ENCODE peak calls at places on chromosomes 4 and X, in seven cellular contexts. One of them, this sample, is unnamed.

GRCh38 chr4:74376888-74377483 is 12.0 kb downstream of the EREG start:
- DNase-seq in AG04450: no peak
- DNase-seq in heart right ventricle: no peak
- DNase-seq in cardiac muscle cell: peak
- DNase-seq in transverse colon: no peak
- DNase-seq in mesendoderm: peak
- DNase-seq in epithelial cell of esophagus: peak
- DNase-seq in this sample: no peak

GRCh38 chr4:122652379-122652778 is 31.5 kb upstream of the IL21 start:
- DNase-seq in cardiac muscle cell: peak
- DNase-seq in AG04450: peak
- DNase-seq in transverse colon: peak
- DNase-seq in heart right ventricle: no peak
- DNase-seq in mesendoderm: peak
- DNase-seq in epithelial cell of esophagus: peak
- DNase-seq in this sample: peak

GRCh38 chr4:2322227-2322626 is 60.3 kb upstream of the MXD4 start:
- DNase-seq in epithelial cell of esophagus: no peak
- DNase-seq in cardiac muscle cell: no peak
- DNase-seq in transverse colon: no peak
- DNase-seq in heart right ventricle: no peak
- DNase-seq in mesendoderm: no peak
- DNase-seq in AG04450: no peak
- DNase-seq in this sample: no peak

GRCh38 chr4:54100607-54101189 is 735 bp downstream of the GSX2 start:
- DNase-seq in heart right ventricle: peak
- DNase-seq in transverse colon: no peak
- DNase-seq in cardiac muscle cell: no peak
- DNase-seq in mesendoderm: no peak
- DNase-seq in AG04450: no peak
- DNase-seq in epithelial cell of esophagus: no peak
- DNase-seq in this sample: no peak

GRCh38 chr4:71711985-71712348 is 71.9 kb downstream of the GC start:
- DNase-seq in heart right ventricle: no peak
- DNase-seq in mesendoderm: no peak
- DNase-seq in transverse colon: no peak
- DNase-seq in cardiac muscle cell: peak
- DNase-seq in epithelial cell of esophagus: peak
- DNase-seq in AG04450: no peak
- DNase-seq in this sample: no peak

GRCh38 chrX:84162401-84162800 is 25.6 kb downstream of the RPS6KA6 start:
- DNase-seq in AG04450: no peak
- DNase-seq in mesendoderm: no peak
- DNase-seq in epithelial cell of esophagus: no peak
- DNase-seq in transverse colon: no peak
- DNase-seq in cardiac muscle cell: no peak
- DNase-seq in heart right ventricle: no peak
- DNase-seq in this sample: no peak

GRCh38 chr4:169439244-169439643 is 168.5 kb upstream of the SH3RF1 start:
- DNase-seq in AG04450: no peak
- DNase-seq in cardiac muscle cell: peak
- DNase-seq in mesendoderm: no peak
- DNase-seq in epithelial cell of esophagus: no peak
- DNase-seq in transverse colon: no peak
- DNase-seq in heart right ventricle: no peak
- DNase-seq in this sample: no peak

GRCh38 chr4:68950033-68950432 is 1.6 kb downstream of the UGT2A3 start:
- DNase-seq in heart right ventricle: no peak
- DNase-seq in cardiac muscle cell: no peak
- DNase-seq in mesendoderm: no peak
- DNase-seq in epithelial cell of esophagus: no peak
- DNase-seq in AG04450: no peak
- DNase-seq in transverse colon: no peak
- DNase-seq in this sample: no peak

GRCh38 chrX:3939967-3940610 is 226.6 kb upstream of the PRKX start:
- DNase-seq in AG04450: no peak
- DNase-seq in mesendoderm: peak
- DNase-seq in cardiac muscle cell: peak
- DNase-seq in transverse colon: no peak
- DNase-seq in heart right ventricle: no peak
- DNase-seq in epithelial cell of esophagus: peak
- DNase-seq in this sample: no peak

GRCh38 chr4:8707045-8707781 is 114.6 kb downstream of the CPZ start:
- DNase-seq in cardiac muscle cell: no peak
- DNase-seq in heart right ventricle: no peak
- DNase-seq in AG04450: no peak
- DNase-seq in mesendoderm: no peak
- DNase-seq in epithelial cell of esophagus: no peak
- DNase-seq in transverse colon: no peak
- DNase-seq in this sample: no peak

GRCh38 chrX:140091276-140091886 is 126.1 kb upstream of the CXorf66 start:
- DNase-seq in epithelial cell of esophagus: peak
- DNase-seq in heart right ventricle: peak
- DNase-seq in AG04450: no peak
- DNase-seq in cardiac muscle cell: peak
- DNase-seq in transverse colon: peak
- DNase-seq in mesendoderm: peak
- DNase-seq in this sample: peak

GRCh38 chr4:44479731-44480130 is 31.1 kb upstream of the KCTD8 start:
- DNase-seq in cardiac muscle cell: no peak
- DNase-seq in AG04450: no peak
- DNase-seq in mesendoderm: no peak
- DNase-seq in epithelial cell of esophagus: no peak
- DNase-seq in heart right ventricle: no peak
- DNase-seq in transverse colon: no peak
- DNase-seq in this sample: no peak

GRCh38 chrX:11040405-11040804 is 70.7 kb upstream of the HCCS start:
- DNase-seq in cardiac muscle cell: peak
- DNase-seq in heart right ventricle: no peak
- DNase-seq in mesendoderm: peak
- DNase-seq in transverse colon: no peak
- DNase-seq in AG04450: no peak
- DNase-seq in epithelial cell of esophagus: no peak
- DNase-seq in this sample: no peak

GRCh38 chrX:29561417-29561816 is 653.9 kb upstream of the MAGEB2 start:
- DNase-seq in mesendoderm: no peak
- DNase-seq in transverse colon: no peak
- DNase-seq in heart right ventricle: no peak
- DNase-seq in AG04450: no peak
- DNase-seq in epithelial cell of esophagus: peak
- DNase-seq in cardiac muscle cell: peak
- DNase-seq in this sample: no peak

GRCh38 chr4:155929833-155930232 is 23.8 kb downstream of the CTSO start:
- DNase-seq in transverse colon: no peak
- DNase-seq in epithelial cell of esophagus: no peak
- DNase-seq in heart right ventricle: no peak
- DNase-seq in cardiac muscle cell: no peak
- DNase-seq in AG04450: no peak
- DNase-seq in mesendoderm: no peak
- DNase-seq in this sample: no peak

GRCh38 chrX:68665502-68665901 is 18.0 kb downstream of the STARD8 start:
- DNase-seq in cardiac muscle cell: no peak
- DNase-seq in heart right ventricle: peak
- DNase-seq in AG04450: no peak
- DNase-seq in transverse colon: no peak
- DNase-seq in mesendoderm: no peak
- DNase-seq in epithelial cell of esophagus: no peak
- DNase-seq in this sample: peak

GRCh38 chr4:60582167-60582566 is 618.0 kb upstream of the ADGRL3 start:
- DNase-seq in transverse colon: no peak
- DNase-seq in cardiac muscle cell: no peak
- DNase-seq in epithelial cell of esophagus: no peak
- DNase-seq in mesendoderm: peak
- DNase-seq in AG04450: no peak
- DNase-seq in heart right ventricle: no peak
- DNase-seq in this sample: no peak

GRCh38 chr4:40247350-40247749 is 50.5 kb downstream of the RHOH start:
- DNase-seq in mesendoderm: no peak
- DNase-seq in cardiac muscle cell: no peak
- DNase-seq in heart right ventricle: no peak
- DNase-seq in epithelial cell of esophagus: no peak
- DNase-seq in AG04450: no peak
- DNase-seq in transverse colon: peak
- DNase-seq in this sample: no peak

GRCh38 chr4:74433541-74434172 is 11.3 kb upstream of the AREG start:
- DNase-seq in AG04450: no peak
- DNase-seq in heart right ventricle: no peak
- DNase-seq in transverse colon: no peak
- DNase-seq in mesendoderm: no peak
- DNase-seq in epithelial cell of esophagus: no peak
- DNase-seq in cardiac muscle cell: no peak
- DNase-seq in this sample: no peak

GRCh38 chr4:41880022-41880837 is 55.0 kb upstream of the TMEM33 start:
- DNase-seq in epithelial cell of esophagus: no peak
- DNase-seq in heart right ventricle: no peak
- DNase-seq in transverse colon: no peak
- DNase-seq in AG04450: no peak
- DNase-seq in cardiac muscle cell: no peak
- DNase-seq in mesendoderm: peak
- DNase-seq in this sample: no peak
- H3K4me3 ChIP-seq in epithelial cell of esophagus: no peak
- H3K4me3 ChIP-seq in heart right ventricle: no peak
- H3K4me3 ChIP-seq in transverse colon: peak
- H3K4me3 ChIP-seq in AG04450: no peak
- H3K4me3 ChIP-seq in cardiac muscle cell: no peak
- H3K4me3 ChIP-seq in mesendoderm: no peak
- H3K4me3 ChIP-seq in this sample: no peak

GRCh38 chrX:5957506-5957905 is 271.2 kb downstream of the NLGN4X start:
- DNase-seq in mesendoderm: no peak
- DNase-seq in cardiac muscle cell: peak
- DNase-seq in AG04450: no peak
- DNase-seq in transverse colon: no peak
- DNase-seq in epithelial cell of esophagus: peak
- DNase-seq in heart right ventricle: no peak
- DNase-seq in this sample: no peak
- H3K4me3 ChIP-seq in mesendoderm: no peak
- H3K4me3 ChIP-seq in cardiac muscle cell: no peak
- H3K4me3 ChIP-seq in AG04450: no peak
- H3K4me3 ChIP-seq in transverse colon: no peak
- H3K4me3 ChIP-seq in epithelial cell of esophagus: no peak
- H3K4me3 ChIP-seq in heart right ventricle: no peak
- H3K4me3 ChIP-seq in this sample: no peak

GRCh38 chrX:134375691-134376090 is 84.3 kb upstream of the HPRT1 start:
- DNase-seq in AG04450: no peak
- DNase-seq in epithelial cell of esophagus: no peak
- DNase-seq in cardiac muscle cell: no peak
- DNase-seq in heart right ventricle: no peak
- DNase-seq in mesendoderm: no peak
- DNase-seq in transverse colon: no peak
- DNase-seq in this sample: no peak
- H3K4me3 ChIP-seq in AG04450: no peak
- H3K4me3 ChIP-seq in epithelial cell of esophagus: no peak
- H3K4me3 ChIP-seq in cardiac muscle cell: peak
- H3K4me3 ChIP-seq in heart right ventricle: no peak
- H3K4me3 ChIP-seq in mesendoderm: no peak
- H3K4me3 ChIP-seq in transverse colon: no peak
- H3K4me3 ChIP-seq in this sample: no peak

GRCh38 chr4:153976954-153977353 is 188.1 kb upstream of the SFRP2 start:
- DNase-seq in cardiac muscle cell: no peak
- DNase-seq in transverse colon: no peak
- DNase-seq in mesendoderm: no peak
- DNase-seq in heart right ventricle: no peak
- DNase-seq in epithelial cell of esophagus: no peak
- DNase-seq in AG04450: no peak
- DNase-seq in this sample: no peak

GRCh38 chr4:153970169-153970568 is 181.3 kb upstream of the SFRP2 start:
- DNase-seq in cardiac muscle cell: no peak
- DNase-seq in epithelial cell of esophagus: no peak
- DNase-seq in mesendoderm: no peak
- DNase-seq in heart right ventricle: no peak
- DNase-seq in AG04450: no peak
- DNase-seq in transverse colon: no peak
- DNase-seq in this sample: no peak

GRCh38 chr4:153973942-153974341 is 185.1 kb upstream of the SFRP2 start:
- DNase-seq in heart right ventricle: no peak
- DNase-seq in AG04450: no peak
- DNase-seq in epithelial cell of esophagus: no peak
- DNase-seq in cardiac muscle cell: no peak
- DNase-seq in mesendoderm: no peak
- DNase-seq in transverse colon: no peak
- DNase-seq in this sample: no peak

GRCh38 chr4:153971878-153972277 is 183.0 kb upstream of the SFRP2 start:
- DNase-seq in epithelial cell of esophagus: no peak
- DNase-seq in heart right ventricle: no peak
- DNase-seq in mesendoderm: no peak
- DNase-seq in cardiac muscle cell: no peak
- DNase-seq in AG04450: no peak
- DNase-seq in transverse colon: no peak
- DNase-seq in this sample: no peak

GRCh38 chr4:153974452-153974851 is 185.6 kb upstream of the SFRP2 start:
- DNase-seq in transverse colon: no peak
- DNase-seq in heart right ventricle: no peak
- DNase-seq in AG04450: no peak
- DNase-seq in mesendoderm: no peak
- DNase-seq in cardiac muscle cell: no peak
- DNase-seq in epithelial cell of esophagus: no peak
- DNase-seq in this sample: no peak
- H3K4me3 ChIP-seq in transverse colon: no peak
- H3K4me3 ChIP-seq in heart right ventricle: no peak
- H3K4me3 ChIP-seq in AG04450: no peak
- H3K4me3 ChIP-seq in mesendoderm: no peak
- H3K4me3 ChIP-seq in cardiac muscle cell: no peak
- H3K4me3 ChIP-seq in epithelial cell of esophagus: no peak
- H3K4me3 ChIP-seq in this sample: no peak

DNA sequence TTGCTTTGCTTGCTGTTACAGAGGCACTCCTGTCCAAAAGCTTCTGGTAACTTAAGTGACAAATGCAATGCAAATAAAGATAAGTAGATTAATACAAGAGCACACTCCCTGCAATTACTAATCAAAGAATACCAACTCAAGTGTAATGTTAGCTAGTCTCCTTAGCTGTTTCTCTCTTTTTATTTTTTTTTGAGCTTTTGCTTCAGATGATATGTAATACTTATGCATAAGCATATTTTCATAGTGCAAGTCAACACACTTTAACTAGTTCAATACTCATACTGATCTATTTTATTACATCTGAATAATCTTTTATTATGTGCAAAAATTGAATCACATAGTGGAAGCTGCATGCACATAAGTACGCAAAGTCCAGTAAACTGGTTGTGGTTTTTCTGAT is 2.7 kb downstream of the SLC7A11 start:
- DNase-seq in heart right ventricle: no peak
- DNase-seq in AG04450: no peak
- DNase-seq in transverse colon: no peak
- DNase-seq in epithelial cell of esophagus: no peak
- DNase-seq in cardiac muscle cell: no peak
- DNase-seq in mesendoderm: no peak
- DNase-seq in this sample: no peak
- H3K4me3 ChIP-seq in heart right ventricle: no peak
- H3K4me3 ChIP-seq in AG04450: peak
- H3K4me3 ChIP-seq in transverse colon: no peak
- H3K4me3 ChIP-seq in epithelial cell of esophagus: peak
- H3K4me3 ChIP-seq in cardiac muscle cell: no peak
- H3K4me3 ChIP-seq in mesendoderm: no peak
- H3K4me3 ChIP-seq in this sample: no peak

GRCh38 chr4:151228196-151229119 is 48.5 kb upstream of the PRSS48 start:
- DNase-seq in epithelial cell of esophagus: peak
- DNase-seq in cardiac muscle cell: peak
- DNase-seq in heart right ventricle: no peak
- DNase-seq in transverse colon: no peak
- DNase-seq in mesendoderm: no peak
- DNase-seq in AG04450: no peak
- DNase-seq in this sample: no peak
- H3K4me3 ChIP-seq in epithelial cell of esophagus: no peak
- H3K4me3 ChIP-seq in cardiac muscle cell: no peak
- H3K4me3 ChIP-seq in heart right ventricle: no peak
- H3K4me3 ChIP-seq in transverse colon: no peak
- H3K4me3 ChIP-seq in mesendoderm: no peak
- H3K4me3 ChIP-seq in AG04450: no peak
- H3K4me3 ChIP-seq in this sample: no peak

GRCh38 chr4:64407000-64407399 is 2.2 kb downstream of the TECRL start:
- DNase-seq in epithelial cell of esophagus: peak
- DNase-seq in cardiac muscle cell: no peak
- DNase-seq in heart right ventricle: no peak
- DNase-seq in AG04450: no peak
- DNase-seq in transverse colon: no peak
- DNase-seq in mesendoderm: no peak
- DNase-seq in this sample: no peak
- H3K4me3 ChIP-seq in epithelial cell of esophagus: no peak
- H3K4me3 ChIP-seq in cardiac muscle cell: peak
- H3K4me3 ChIP-seq in heart right ventricle: peak
- H3K4me3 ChIP-seq in AG04450: no peak
- H3K4me3 ChIP-seq in transverse colon: no peak
- H3K4me3 ChIP-seq in mesendoderm: no peak
- H3K4me3 ChIP-seq in this sample: no peak